ENCODE peak calls at places on chromosomes 3 and 15, in four cellular contexts. One of them, this sample, is unnamed.

GRCh38 chr3:23240386-23240785 is 37.3 kb downstream of the UBE2E2 start:
- DNase-seq in MM.1S: no peak
- DNase-seq in GM23248: no peak
- DNase-seq in pancreas: no peak
- DNase-seq in this sample: no peak

GRCh38 chr3:189109145-189109544 is 62.6 kb upstream of the TPRG1 start:
- DNase-seq in pancreas: no peak
- DNase-seq in GM23248: no peak
- DNase-seq in MM.1S: no peak
- DNase-seq in this sample: no peak

GRCh38 chr3:161503271-161503670 is 6.7 kb downstream of the OTOL1 start:
- DNase-seq in pancreas: no peak
- DNase-seq in GM23248: no peak
- DNase-seq in MM.1S: no peak
- DNase-seq in this sample: no peak

GRCh38 chr15:43268111-43269105 is 1.7 kb upstream of the TGM5 start:
- DNase-seq in MM.1S: no peak
- DNase-seq in GM23248: peak; percentile 49
- DNase-seq in pancreas: no peak
- DNase-seq in this sample: no peak

GRCh38 chr3:118991775-118992174 is 42.9 kb downstream of the IGSF11 start:
- DNase-seq in GM23248: no peak
- DNase-seq in pancreas: no peak
- DNase-seq in MM.1S: no peak
- DNase-seq in this sample: no peak

GRCh38 chr3:166390303-166390702 is 553.1 kb upstream of the BCHE start:
- DNase-seq in MM.1S: no peak
- DNase-seq in pancreas: no peak
- DNase-seq in GM23248: no peak
- DNase-seq in this sample: no peak

GRCh38 chr3:146953523-146954125 is 348.5 kb upstream of the PLSCR5 start:
- DNase-seq in GM23248: peak; percentile 66
- DNase-seq in MM.1S: no peak
- DNase-seq in pancreas: no peak
- DNase-seq in this sample: no peak

GRCh38 chr15:68795298-68795848 is 25.3 kb downstream of the ANP32A start:
- DNase-seq in GM23248: peak; percentile 94
- DNase-seq in pancreas: peak; percentile 81
- DNase-seq in MM.1S: peak; percentile 68
- DNase-seq in this sample: peak; percentile 95

GRCh38 chr3:45123030-45123429 is 23.1 kb downstream of the CDCP1 start:
- DNase-seq in pancreas: no peak
- DNase-seq in MM.1S: no peak
- DNase-seq in GM23248: peak; percentile 95
- DNase-seq in this sample: no peak

GRCh38 chr3:177932750-177933660 is 603.2 kb upstream of the KCNMB2 start:
- DNase-seq in pancreas: no peak
- DNase-seq in MM.1S: no peak
- DNase-seq in GM23248: peak; percentile 54
- DNase-seq in this sample: no peak

GRCh38 chr15:75123395-75123794 is 78.3 kb upstream of the C15orf39 start:
- DNase-seq in MM.1S: no peak
- DNase-seq in pancreas: no peak
- DNase-seq in GM23248: peak; percentile 81
- DNase-seq in this sample: no peak

GRCh38 chr3:32640939-32641725 is 43.9 kb upstream of the CNOT10 start:
- DNase-seq in pancreas: no peak
- DNase-seq in MM.1S: no peak
- DNase-seq in GM23248: peak; percentile 21
- DNase-seq in this sample: peak; percentile 21

GRCh38 chr15:78540955-78541743 is 905 bp downstream of the PSMA4 start:
- DNase-seq in pancreas: no peak
- DNase-seq in MM.1S: no peak
- DNase-seq in GM23248: peak; percentile 45
- DNase-seq in this sample: no peak

GRCh38 chr3:71628571-71628970 is 45.0 kb upstream of the FOXP1 start:
- DNase-seq in pancreas: no peak
- DNase-seq in MM.1S: no peak
- DNase-seq in GM23248: peak; percentile 64
- DNase-seq in this sample: no peak

GRCh38 chr15:89728254-89728653 is 22.8 kb downstream of the MESP1 start:
- DNase-seq in GM23248: peak; percentile 42
- DNase-seq in pancreas: no peak
- DNase-seq in MM.1S: no peak
- DNase-seq in this sample: no peak

GRCh38 chr15:66105286-66105984 is 148.1 kb downstream of the MEGF11 start:
- DNase-seq in GM23248: no peak
- DNase-seq in pancreas: peak; percentile 27
- DNase-seq in MM.1S: no peak
- DNase-seq in this sample: no peak

GRCh38 chr3:169354774-169355501 is 308.6 kb downstream of the MECOM start:
- DNase-seq in pancreas: no peak
- DNase-seq in MM.1S: no peak
- DNase-seq in GM23248: no peak
- DNase-seq in this sample: no peak

GRCh38 chr3:171371354-171371753 is 88.9 kb downstream of the TNIK start:
- DNase-seq in pancreas: no peak
- DNase-seq in MM.1S: peak; percentile 33
- DNase-seq in GM23248: no peak
- DNase-seq in this sample: no peak

GRCh38 chr15:60191015-60191414 is 186.9 kb downstream of the FOXB1 start:
- DNase-seq in MM.1S: no peak
- DNase-seq in GM23248: no peak
- DNase-seq in pancreas: no peak
- DNase-seq in this sample: no peak

GRCh38 chr3:138448631-138449030 is 14.2 kb downstream of the ESYT3 start:
- DNase-seq in pancreas: no peak
- DNase-seq in MM.1S: no peak
- DNase-seq in GM23248: peak; percentile 48
- DNase-seq in this sample: no peak

GRCh38 chr15:71806452-71806931 is 3.9 kb upstream of the NR2E3 start:
- DNase-seq in MM.1S: no peak
- DNase-seq in GM23248: peak; percentile 60
- DNase-seq in pancreas: no peak
- DNase-seq in this sample: no peak

GRCh38 chr15:90002428-90002844 is 1.3 kb downstream of the ZNF710 start:
- DNase-seq in pancreas: peak; percentile 70
- DNase-seq in MM.1S: peak; percentile 45
- DNase-seq in GM23248: peak; percentile 70
- DNase-seq in this sample: peak; percentile 42

GRCh38 chr15:65917936-65918335 is 48.6 kb downstream of the RAB11A start:
- DNase-seq in MM.1S: no peak
- DNase-seq in GM23248: no peak
- DNase-seq in pancreas: no peak
- DNase-seq in this sample: no peak

GRCh38 chr3:156207802-156208685 is 87.7 kb downstream of the KCNAB1 start:
- DNase-seq in pancreas: no peak
- DNase-seq in GM23248: peak; percentile 76
- DNase-seq in MM.1S: no peak
- DNase-seq in this sample: no peak

GRCh38 chr15:31269961-31270575 is 56.6 kb upstream of the KLF13 start:
- DNase-seq in pancreas: no peak
- DNase-seq in GM23248: no peak
- DNase-seq in MM.1S: no peak
- DNase-seq in this sample: peak; percentile 35

GRCh38 chr15:34993413-34993812 is 5.3 kb upstream of the ZNF770 start:
- DNase-seq in GM23248: peak; percentile 7
- DNase-seq in pancreas: no peak
- DNase-seq in MM.1S: no peak
- DNase-seq in this sample: no peak

GRCh38 chr15:90400759-90401314 is 12.8 kb downstream of the IQGAP1 start:
- DNase-seq in pancreas: no peak
- DNase-seq in GM23248: peak; percentile 99
- DNase-seq in MM.1S: peak; percentile 90
- DNase-seq in this sample: peak; percentile 83

GRCh38 chr15:99439524-99439835 is 126.3 kb upstream of the MEF2A start:
- DNase-seq in MM.1S: no peak
- DNase-seq in pancreas: peak; percentile 30
- DNase-seq in GM23248: no peak
- DNase-seq in this sample: peak; percentile 12

GRCh38 chr3:22372292-22372949 is 621.4 kb upstream of the ZNF385D start:
- DNase-seq in MM.1S: no peak
- DNase-seq in GM23248: peak; percentile 40
- DNase-seq in pancreas: peak; percentile 63
- DNase-seq in this sample: no peak

GRCh38 chr3:27147215-27147614 is 222.0 kb downstream of the NEK10 start:
- DNase-seq in pancreas: no peak
- DNase-seq in GM23248: peak; percentile 54
- DNase-seq in MM.1S: no peak
- DNase-seq in this sample: no peak

GRCh38 chr3:19940643-19941042 is 6.3 kb upstream of the RAB5A start:
- DNase-seq in pancreas: no peak
- DNase-seq in MM.1S: no peak
- DNase-seq in GM23248: no peak
- DNase-seq in this sample: no peak

GRCh38 chr15:78565951-78566774 is 843 bp downstream of the CHRNA5 start:
- DNase-seq in MM.1S: peak; percentile 39
- DNase-seq in GM23248: peak; percentile 40
- DNase-seq in pancreas: no peak
- DNase-seq in this sample: no peak

GRCh38 chr3:109803274-109803673 is 465.9 kb upstream of the DPPA4 start:
- DNase-seq in MM.1S: no peak
- DNase-seq in pancreas: no peak
- DNase-seq in GM23248: no peak
- DNase-seq in this sample: no peak

GRCh38 chr3:171838218-171838720 is 4.9 kb upstream of the TMEM212 start:
- DNase-seq in GM23248: peak; percentile 82
- DNase-seq in MM.1S: no peak
- DNase-seq in pancreas: no peak
- DNase-seq in this sample: peak; percentile 76

GRCh38 chr3:108302570-108302969 is 6.2 kb downstream of the HHLA2 start:
- DNase-seq in MM.1S: no peak
- DNase-seq in pancreas: no peak
- DNase-seq in GM23248: no peak
- DNase-seq in this sample: no peak

GRCh38 chr15:68325721-68326120 is 48.2 kb downstream of the FEM1B start:
- DNase-seq in pancreas: no peak
- DNase-seq in MM.1S: no peak
- DNase-seq in GM23248: peak; percentile 56
- DNase-seq in this sample: no peak

GRCh38 chr15:101063891-101064794 is 145.0 kb downstream of the LRRK1 start:
- DNase-seq in GM23248: no peak
- DNase-seq in MM.1S: no peak
- DNase-seq in pancreas: no peak
- DNase-seq in this sample: peak; percentile 77

GRCh38 chr3:60594025-60594424 is 657.2 kb downstream of the FHIT start:
- DNase-seq in GM23248: no peak
- DNase-seq in MM.1S: no peak
- DNase-seq in pancreas: peak; percentile 61
- DNase-seq in this sample: peak; percentile 88

DNA sequence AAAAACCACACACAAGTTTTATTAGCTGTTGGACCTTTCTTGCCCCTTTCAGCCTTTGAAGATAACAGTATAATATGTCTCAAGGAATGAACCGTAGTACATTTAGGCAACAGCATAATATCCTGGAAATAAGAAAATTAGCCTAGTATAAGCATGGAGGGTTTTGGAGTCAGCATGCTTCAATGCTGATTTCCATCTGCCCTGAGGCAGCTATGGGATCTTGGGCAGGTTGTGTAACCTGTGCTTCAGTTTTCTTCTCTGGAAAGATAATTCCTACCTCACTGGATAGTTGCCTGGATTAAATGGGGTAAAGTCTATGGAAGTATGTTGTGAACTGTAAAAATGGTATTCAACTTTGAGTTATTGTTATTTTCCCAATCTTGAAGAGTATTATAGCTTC is 1.6 kb downstream of the DHX30 start:
- DNase-seq in GM23248: no peak
- DNase-seq in pancreas: no peak
- DNase-seq in MM.1S: no peak
- DNase-seq in this sample: no peak
- H3K4me3 ChIP-seq in GM23248: no peak overlapping the region
- H3K4me3 ChIP-seq in pancreas: no peak overlapping the region
- H3K4me3 ChIP-seq in MM.1S: no peak overlapping the region
- H3K4me3 ChIP-seq in this sample: no peak overlapping the region

GRCh38 chr3:52721742-52722033 is 15.8 kb downstream of the SPCS1 start:
- DNase-seq in MM.1S: no peak
- DNase-seq in pancreas: no peak
- DNase-seq in GM23248: no peak
- DNase-seq in this sample: no peak
- H3K27ac ChIP-seq in MM.1S: peak overlapping the region; percentile 76
- H3K27ac ChIP-seq in pancreas: no peak overlapping the region
- H3K27ac ChIP-seq in GM23248: no peak overlapping the region
- H3K27ac ChIP-seq in this sample: no peak overlapping the region

GRCh38 chr3:123883656-123884257 is 375 bp downstream of the MYLK start:
- DNase-seq in MM.1S: no peak
- DNase-seq in GM23248: peak; percentile 51
- DNase-seq in pancreas: peak; percentile 63
- DNase-seq in this sample: no peak
- H3K4me3 ChIP-seq in MM.1S: peak overlapping the region; percentile 40
- H3K4me3 ChIP-seq in GM23248: peak overlapping the region; percentile 100
- H3K4me3 ChIP-seq in pancreas: peak overlapping the region; percentile 33
- H3K4me3 ChIP-seq in this sample: peak overlapping the region; percentile 79

GRCh38 chr3:51668756-51669155 is 2.3 kb upstream of the TEX264 start:
- DNase-seq in MM.1S: no peak
- DNase-seq in pancreas: no peak
- DNase-seq in GM23248: peak; percentile 52
- DNase-seq in this sample: no peak

GRCh38 chr3:51669241-51670052 is 1.6 kb upstream of the TEX264 start:
- DNase-seq in MM.1S: peak; percentile 79
- DNase-seq in pancreas: peak; percentile 96
- DNase-seq in GM23248: peak; percentile 91
- DNase-seq in this sample: peak; percentile 90

GRCh38 chr3:51671090-51672082 is at the start of gene TEX264:
- DNase-seq in pancreas: peak; percentile 95
- DNase-seq in MM.1S: peak; percentile 94
- DNase-seq in GM23248: peak; percentile 96
- DNase-seq in this sample: peak; percentile 94

GRCh38 chr3:51670711-51671089 is 352 bp upstream of the TEX264 start:
- DNase-seq in MM.1S: no peak
- DNase-seq in GM23248: no peak
- DNase-seq in pancreas: no peak
- DNase-seq in this sample: no peak

DNA sequence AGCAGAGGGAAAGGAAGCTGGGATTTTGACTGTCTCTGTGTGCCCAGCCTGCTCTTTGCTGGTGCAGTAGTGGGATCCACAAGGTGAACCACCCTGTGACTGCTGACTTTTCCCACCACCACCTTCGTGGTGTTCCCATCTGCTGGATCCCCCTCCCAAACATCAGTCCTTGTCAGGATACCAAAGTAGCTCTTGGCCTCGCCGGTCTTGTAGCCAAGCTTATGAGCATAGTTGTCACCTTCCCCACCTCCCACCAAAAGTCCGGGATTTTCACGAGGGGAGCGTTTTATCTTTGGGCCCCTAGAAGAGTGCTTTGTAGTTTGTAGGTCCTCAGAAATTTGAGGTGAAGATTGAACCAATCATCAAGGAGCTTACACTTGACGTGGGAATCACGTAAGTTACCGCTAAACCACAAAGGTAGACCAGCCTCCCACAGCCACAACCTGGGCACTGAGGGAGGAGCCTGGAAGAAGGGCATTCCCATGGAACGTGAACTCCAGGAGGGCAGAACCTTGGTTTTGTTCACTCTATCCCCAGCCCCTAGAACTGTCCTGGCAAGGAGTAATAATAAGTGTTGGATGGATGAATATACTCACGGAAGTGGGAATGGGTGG is 892 bp upstream of the TEX264 start:
- DNase-seq in GM23248: no peak
- DNase-seq in MM.1S: no peak
- DNase-seq in pancreas: peak; percentile 35
- DNase-seq in this sample: no peak
- H3K27ac ChIP-seq in GM23248: peak overlapping the region; percentile 39
- H3K27ac ChIP-seq in MM.1S: peak overlapping the region; percentile 82
- H3K27ac ChIP-seq in pancreas: peak overlapping the region; percentile 90
- H3K27ac ChIP-seq in this sample: peak overlapping the region; percentile 88

This sample was measured in tibial artery.